ENCODE peak calls at places on chromosome 5, in eight cellular contexts. One of them, this sample, is unnamed.

GRCh38 chr5:95846554-95847260 is 24.2 kb upstream of the GLRX start:
- DNase-seq in Calu3: peak; percentile 76
- DNase-seq in GM20000: peak; percentile 86
- DNase-seq in GM13977: peak; percentile 82
- DNase-seq in dorsolateral prefrontal cortex: peak; percentile 82
- DNase-seq in transverse colon: peak; percentile 75
- DNase-seq in ovary: peak; percentile 69
- DNase-seq in lower lobe of right lung: no peak
- DNase-seq in this sample: peak; percentile 36

GRCh38 chr5:82421119-82421518 is 143.0 kb upstream of the RPS23 start:
- DNase-seq in Calu3: peak; percentile 68
- DNase-seq in GM20000: no peak
- DNase-seq in GM13977: no peak
- DNase-seq in dorsolateral prefrontal cortex: no peak
- DNase-seq in transverse colon: no peak
- DNase-seq in ovary: no peak
- DNase-seq in lower lobe of right lung: no peak
- DNase-seq in this sample: no peak

GRCh38 chr5:83718195-83718825 is 2.3 kb downstream of the HAPLN1 start:
- DNase-seq in Calu3: peak; percentile 69
- DNase-seq in GM20000: peak; percentile 79
- DNase-seq in GM13977: peak; percentile 75
- DNase-seq in dorsolateral prefrontal cortex: peak; percentile 37
- DNase-seq in transverse colon: peak; percentile 17
- DNase-seq in ovary: no peak
- DNase-seq in lower lobe of right lung: no peak
- DNase-seq in this sample: no peak

GRCh38 chr5:178230879-178231735 is 1.5 kb downstream of the PHYKPL start:
- DNase-seq in Calu3: no peak
- DNase-seq in GM20000: no peak
- DNase-seq in GM13977: no peak
- DNase-seq in dorsolateral prefrontal cortex: no peak
- DNase-seq in transverse colon: peak; percentile 65
- DNase-seq in ovary: no peak
- DNase-seq in lower lobe of right lung: peak; percentile 28
- DNase-seq in this sample: no peak

GRCh38 chr5:74205745-74206570 is 434.6 kb downstream of the ENC1 start:
- DNase-seq in Calu3: no peak
- DNase-seq in GM20000: no peak
- DNase-seq in GM13977: no peak
- DNase-seq in dorsolateral prefrontal cortex: no peak
- DNase-seq in transverse colon: no peak
- DNase-seq in ovary: no peak
- DNase-seq in lower lobe of right lung: no peak
- DNase-seq in this sample: no peak

GRCh38 chr5:66829826-66830225 is 233.6 kb downstream of the MAST4 start:
- DNase-seq in Calu3: no peak
- DNase-seq in GM20000: no peak
- DNase-seq in GM13977: no peak
- DNase-seq in dorsolateral prefrontal cortex: no peak
- DNase-seq in transverse colon: no peak
- DNase-seq in ovary: no peak
- DNase-seq in lower lobe of right lung: no peak
- DNase-seq in this sample: no peak

GRCh38 chr5:38681966-38682365 is 125.5 kb upstream of the LIFR start:
- DNase-seq in Calu3: no peak
- DNase-seq in GM20000: no peak
- DNase-seq in GM13977: no peak
- DNase-seq in dorsolateral prefrontal cortex: no peak
- DNase-seq in transverse colon: no peak
- DNase-seq in ovary: no peak
- DNase-seq in lower lobe of right lung: no peak
- DNase-seq in this sample: no peak

GRCh38 chr5:123752576-123752975 is 240.6 kb downstream of the CSNK1G3 start:
- DNase-seq in Calu3: no peak
- DNase-seq in GM20000: no peak
- DNase-seq in GM13977: no peak
- DNase-seq in dorsolateral prefrontal cortex: no peak
- DNase-seq in transverse colon: no peak
- DNase-seq in ovary: no peak
- DNase-seq in lower lobe of right lung: no peak
- DNase-seq in this sample: no peak

GRCh38 chr5:93915142-93915553 is 173.7 kb upstream of the POU5F2 start:
- DNase-seq in Calu3: no peak
- DNase-seq in GM20000: peak; percentile 16
- DNase-seq in GM13977: peak; percentile 20
- DNase-seq in dorsolateral prefrontal cortex: no peak
- DNase-seq in transverse colon: no peak
- DNase-seq in ovary: no peak
- DNase-seq in lower lobe of right lung: no peak
- DNase-seq in this sample: no peak

GRCh38 chr5:52269395-52269794 is 518.3 kb upstream of the ITGA1 start:
- DNase-seq in Calu3: no peak
- DNase-seq in GM20000: no peak
- DNase-seq in GM13977: no peak
- DNase-seq in dorsolateral prefrontal cortex: no peak
- DNase-seq in transverse colon: no peak
- DNase-seq in ovary: no peak
- DNase-seq in lower lobe of right lung: no peak
- DNase-seq in this sample: no peak

GRCh38 chr5:160293901-160294561 is 18.3 kb downstream of the CCNJL start:
- DNase-seq in Calu3: no peak
- DNase-seq in GM20000: no peak
- DNase-seq in GM13977: no peak
- DNase-seq in dorsolateral prefrontal cortex: no peak
- DNase-seq in transverse colon: no peak
- DNase-seq in ovary: no peak
- DNase-seq in lower lobe of right lung: peak; percentile 88
- DNase-seq in this sample: no peak

GRCh38 chr5:38447786-38448185 is 108.7 kb downstream of the LIFR start:
- DNase-seq in Calu3: no peak
- DNase-seq in GM20000: no peak
- DNase-seq in GM13977: no peak
- DNase-seq in dorsolateral prefrontal cortex: no peak
- DNase-seq in transverse colon: no peak
- DNase-seq in ovary: peak; percentile 60
- DNase-seq in lower lobe of right lung: no peak
- DNase-seq in this sample: no peak

GRCh38 chr5:168532471-168532870 is 3.4 kb downstream of the FBLL1 start:
- DNase-seq in Calu3: no peak
- DNase-seq in GM20000: no peak
- DNase-seq in GM13977: no peak
- DNase-seq in dorsolateral prefrontal cortex: no peak
- DNase-seq in transverse colon: no peak
- DNase-seq in ovary: no peak
- DNase-seq in lower lobe of right lung: no peak
- DNase-seq in this sample: no peak

GRCh38 chr5:104540448-104540847 is 977.9 kb upstream of the NUDT12 start:
- DNase-seq in Calu3: peak; percentile 54
- DNase-seq in GM20000: no peak
- DNase-seq in GM13977: no peak
- DNase-seq in dorsolateral prefrontal cortex: no peak
- DNase-seq in transverse colon: peak; percentile 11
- DNase-seq in ovary: no peak
- DNase-seq in lower lobe of right lung: no peak
- DNase-seq in this sample: no peak

GRCh38 chr5:179821298-179822058 is 773 bp downstream of the SQSTM1 start:
- DNase-seq in Calu3: peak; percentile 98
- DNase-seq in GM20000: peak; percentile 94
- DNase-seq in GM13977: peak; percentile 95
- DNase-seq in dorsolateral prefrontal cortex: peak; percentile 87
- DNase-seq in transverse colon: peak; percentile 97
- DNase-seq in ovary: peak; percentile 97
- DNase-seq in lower lobe of right lung: peak; percentile 97
- DNase-seq in this sample: peak; percentile 55
- TF ChIP-seq CTCF in Calu3: no peak
- TF ChIP-seq CTCF in GM20000: no peak
- TF ChIP-seq CTCF in GM13977: peak; percentile 4
- TF ChIP-seq CTCF in dorsolateral prefrontal cortex: peak; percentile 7
- TF ChIP-seq CTCF in transverse colon: no peak
- TF ChIP-seq CTCF in ovary: no peak
- TF ChIP-seq CTCF in lower lobe of right lung: no peak
- TF ChIP-seq CTCF in this sample: no peak

GRCh38 chr5:133230823-133231578 is 179.2 kb downstream of the HSPA4 start:
- DNase-seq in Calu3: no peak
- DNase-seq in GM20000: no peak
- DNase-seq in GM13977: no peak
- DNase-seq in dorsolateral prefrontal cortex: no peak
- DNase-seq in transverse colon: peak; percentile 27
- DNase-seq in ovary: no peak
- DNase-seq in lower lobe of right lung: no peak
- DNase-seq in this sample: no peak
- TF ChIP-seq CTCF in Calu3: no peak
- TF ChIP-seq CTCF in GM20000: no peak
- TF ChIP-seq CTCF in GM13977: no peak
- TF ChIP-seq CTCF in dorsolateral prefrontal cortex: no peak
- TF ChIP-seq CTCF in transverse colon: no peak
- TF ChIP-seq CTCF in ovary: no peak
- TF ChIP-seq CTCF in lower lobe of right lung: no peak
- TF ChIP-seq CTCF in this sample: no peak

GRCh38 chr5:79258801-79259200 is 22.9 kb downstream of the JMY start:
- DNase-seq in Calu3: no peak
- DNase-seq in GM20000: no peak
- DNase-seq in GM13977: no peak
- DNase-seq in dorsolateral prefrontal cortex: no peak
- DNase-seq in transverse colon: no peak
- DNase-seq in ovary: no peak
- DNase-seq in lower lobe of right lung: no peak
- DNase-seq in this sample: no peak

GRCh38 chr5:79257314-79257713 is 21.4 kb downstream of the JMY start:
- DNase-seq in Calu3: no peak
- DNase-seq in GM20000: no peak
- DNase-seq in GM13977: no peak
- DNase-seq in dorsolateral prefrontal cortex: no peak
- DNase-seq in transverse colon: no peak
- DNase-seq in ovary: no peak
- DNase-seq in lower lobe of right lung: no peak
- DNase-seq in this sample: no peak

GRCh38 chr5:79256563-79256962 is 20.6 kb downstream of the JMY start:
- DNase-seq in Calu3: peak; percentile 42
- DNase-seq in GM20000: no peak
- DNase-seq in GM13977: no peak
- DNase-seq in dorsolateral prefrontal cortex: no peak
- DNase-seq in transverse colon: no peak
- DNase-seq in ovary: no peak
- DNase-seq in lower lobe of right lung: no peak
- DNase-seq in this sample: no peak

GRCh38 chr5:79259383-79259782 is 23.5 kb downstream of the JMY start:
- DNase-seq in Calu3: no peak
- DNase-seq in GM20000: no peak
- DNase-seq in GM13977: no peak
- DNase-seq in dorsolateral prefrontal cortex: no peak
- DNase-seq in transverse colon: no peak
- DNase-seq in ovary: no peak
- DNase-seq in lower lobe of right lung: no peak
- DNase-seq in this sample: no peak

DNA sequence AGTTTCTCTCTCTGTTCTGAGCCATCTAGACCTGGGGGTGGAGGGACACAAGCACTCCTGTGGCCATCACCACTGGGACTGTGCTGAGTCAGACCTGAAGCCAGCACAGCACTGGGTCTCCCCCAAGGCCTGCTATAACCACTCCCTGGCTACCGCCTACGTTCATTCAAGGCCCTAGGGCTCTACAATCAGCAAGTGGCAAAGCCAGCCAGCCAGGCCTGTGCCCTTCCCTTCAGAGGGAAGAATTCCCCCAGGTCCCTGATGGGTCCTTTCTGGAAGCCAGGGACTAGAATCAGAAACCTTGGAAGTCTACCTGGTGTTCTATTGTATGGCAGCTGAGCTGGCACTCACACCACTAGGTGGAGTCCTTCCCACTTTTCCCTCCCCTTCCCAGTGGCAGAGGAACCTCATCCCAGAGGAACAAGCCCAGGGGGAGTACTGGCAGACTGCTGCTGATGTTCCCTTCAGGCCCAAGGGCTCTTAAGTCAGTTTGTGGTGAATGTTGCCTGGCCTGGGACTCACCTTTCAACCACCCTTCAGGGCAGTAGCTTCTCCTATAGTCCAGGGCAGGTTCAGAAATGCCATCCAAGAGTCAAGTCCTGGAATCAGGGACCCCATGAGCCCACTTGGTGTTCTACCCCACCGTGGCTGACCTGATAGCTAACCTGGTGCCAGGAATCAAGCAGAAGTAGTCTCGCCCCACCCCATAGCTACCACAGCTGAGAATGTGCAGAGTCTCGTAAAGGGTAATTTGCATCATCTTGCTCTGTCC is 20.0 kb downstream of the JMY start:
- DNase-seq in Calu3: peak; percentile 74
- DNase-seq in GM20000: no peak
- DNase-seq in GM13977: no peak
- DNase-seq in dorsolateral prefrontal cortex: no peak
- DNase-seq in transverse colon: peak; percentile 20
- DNase-seq in ovary: no peak
- DNase-seq in lower lobe of right lung: no peak
- DNase-seq in this sample: peak; percentile 19
- TF ChIP-seq CTCF in Calu3: peak; percentile 83
- TF ChIP-seq CTCF in GM20000: peak; percentile 42
- TF ChIP-seq CTCF in GM13977: peak; percentile 48
- TF ChIP-seq CTCF in dorsolateral prefrontal cortex: peak; percentile 27
- TF ChIP-seq CTCF in transverse colon: peak; percentile 33
- TF ChIP-seq CTCF in ovary: no peak
- TF ChIP-seq CTCF in lower lobe of right lung: peak; percentile 37
- TF ChIP-seq CTCF in this sample: peak; percentile 63

DNA sequence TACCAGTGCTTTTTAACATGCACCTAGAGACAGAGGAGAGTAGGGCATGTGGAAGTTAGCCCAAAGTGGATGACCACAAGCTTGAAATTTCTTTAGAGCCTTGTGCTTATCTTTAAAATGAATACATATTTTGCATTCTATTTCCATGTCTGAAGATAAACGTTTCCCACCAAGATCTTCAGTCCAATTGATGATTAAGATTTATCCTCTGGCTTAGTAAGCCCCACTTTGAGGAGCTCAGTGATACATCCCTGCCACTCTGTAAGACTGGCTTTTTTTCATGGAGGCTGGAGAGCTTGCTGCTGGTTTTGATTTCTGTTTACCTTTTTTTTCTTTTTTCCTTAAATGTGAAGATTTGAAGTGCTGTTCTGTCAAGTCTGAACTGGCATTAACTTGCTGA is 54.1 kb downstream of the GRAMD2B start:
- DNase-seq in Calu3: no peak
- DNase-seq in GM20000: no peak
- DNase-seq in GM13977: no peak
- DNase-seq in dorsolateral prefrontal cortex: no peak
- DNase-seq in transverse colon: no peak
- DNase-seq in ovary: no peak
- DNase-seq in lower lobe of right lung: no peak
- DNase-seq in this sample: no peak
- TF ChIP-seq CTCF in Calu3: no peak
- TF ChIP-seq CTCF in GM20000: no peak
- TF ChIP-seq CTCF in GM13977: no peak
- TF ChIP-seq CTCF in dorsolateral prefrontal cortex: no peak
- TF ChIP-seq CTCF in transverse colon: no peak
- TF ChIP-seq CTCF in ovary: no peak
- TF ChIP-seq CTCF in lower lobe of right lung: no peak
- TF ChIP-seq CTCF in this sample: no peak

GRCh38 chr5:143041461-143041860 is 271.3 kb downstream of the ARHGAP26 start:
- DNase-seq in Calu3: no peak
- DNase-seq in GM20000: no peak
- DNase-seq in GM13977: no peak
- DNase-seq in dorsolateral prefrontal cortex: no peak
- DNase-seq in transverse colon: no peak
- DNase-seq in ovary: no peak
- DNase-seq in lower lobe of right lung: no peak
- DNase-seq in this sample: no peak
- TF ChIP-seq CTCF in Calu3: no peak
- TF ChIP-seq CTCF in GM20000: no peak
- TF ChIP-seq CTCF in GM13977: no peak
- TF ChIP-seq CTCF in dorsolateral prefrontal cortex: no peak
- TF ChIP-seq CTCF in transverse colon: no peak
- TF ChIP-seq CTCF in ovary: no peak
- TF ChIP-seq CTCF in lower lobe of right lung: no peak
- TF ChIP-seq CTCF in this sample: no peak

This sample was measured in progenitor cell of endocrine pancreas.